ENCODE peak calls at places on chromosomes 11 and 22, in ten cellular contexts. One of them, this sample, is unnamed. For H3K36me3 and H3K4me1, the result is how much of the 10 kb centered on the place peaks cover.

GRCh38 chr11:32870676-32871075 is 21.9 kb upstream of the QSER1 start:
- DNase-seq in ovary: peak
- DNase-seq in cardiac muscle cell: peak
- DNase-seq in Peyer's patch: no peak
- DNase-seq in CD4-positive, CD25-positive, alpha-beta regulatory T cell: peak
- DNase-seq in GM12878: no peak
- DNase-seq in H1: peak
- DNase-seq in pancreas: no peak
- DNase-seq in mucosa of descending colon: no peak
- DNase-seq in Caco-2: peak
- DNase-seq in this sample: no peak

GRCh38 chr22:42078469-42079318 is 806 bp upstream of the SMDT1 start:
- DNase-seq in ovary: no peak
- DNase-seq in cardiac muscle cell: no peak
- DNase-seq in Peyer's patch: no peak
- DNase-seq in CD4-positive, CD25-positive, alpha-beta regulatory T cell: no peak
- DNase-seq in GM12878: no peak
- DNase-seq in H1: no peak
- DNase-seq in pancreas: no peak
- DNase-seq in mucosa of descending colon: no peak
- DNase-seq in Caco-2: no peak
- DNase-seq in this sample: no peak

GRCh38 chr11:29306527-29306926 is 710.3 kb downstream of the KCNA4 start:
- DNase-seq in ovary: no peak
- DNase-seq in cardiac muscle cell: no peak
- DNase-seq in Peyer's patch: no peak
- DNase-seq in CD4-positive, CD25-positive, alpha-beta regulatory T cell: no peak
- DNase-seq in GM12878: no peak
- DNase-seq in H1: no peak
- DNase-seq in pancreas: no peak
- DNase-seq in mucosa of descending colon: no peak
- DNase-seq in Caco-2: no peak
- DNase-seq in this sample: no peak

GRCh38 chr11:135075740-135076139 is 663.7 kb upstream of the B3GAT1 start:
- DNase-seq in ovary: peak
- DNase-seq in cardiac muscle cell: peak
- DNase-seq in Peyer's patch: peak
- DNase-seq in CD4-positive, CD25-positive, alpha-beta regulatory T cell: peak
- DNase-seq in GM12878: no peak
- DNase-seq in H1: peak
- DNase-seq in pancreas: no peak
- DNase-seq in mucosa of descending colon: peak
- DNase-seq in Caco-2: peak
- DNase-seq in this sample: no peak

GRCh38 chr11:70311616-70312015 is 41.1 kb downstream of the PPFIA1 start:
- DNase-seq in ovary: no peak
- DNase-seq in cardiac muscle cell: no peak
- DNase-seq in Peyer's patch: no peak
- DNase-seq in CD4-positive, CD25-positive, alpha-beta regulatory T cell: no peak
- DNase-seq in GM12878: no peak
- DNase-seq in H1: no peak
- DNase-seq in pancreas: no peak
- DNase-seq in mucosa of descending colon: no peak
- DNase-seq in Caco-2: no peak
- DNase-seq in this sample: no peak

GRCh38 chr11:61967924-61968757 is 707 bp upstream of the FTH1 start:
- DNase-seq in ovary: peak
- DNase-seq in cardiac muscle cell: peak
- DNase-seq in Peyer's patch: peak
- DNase-seq in CD4-positive, CD25-positive, alpha-beta regulatory T cell: peak
- DNase-seq in GM12878: peak
- DNase-seq in H1: no peak
- DNase-seq in pancreas: peak
- DNase-seq in mucosa of descending colon: peak
- DNase-seq in Caco-2: peak
- DNase-seq in this sample: no peak

GRCh38 chr11:95231881-95232605 is 1.0 kb upstream of the SESN3 start:
- DNase-seq in ovary: peak
- DNase-seq in cardiac muscle cell: peak
- DNase-seq in Peyer's patch: peak
- DNase-seq in CD4-positive, CD25-positive, alpha-beta regulatory T cell: peak
- DNase-seq in GM12878: no peak
- DNase-seq in H1: peak
- DNase-seq in pancreas: peak
- DNase-seq in mucosa of descending colon: peak
- DNase-seq in Caco-2: no peak
- DNase-seq in this sample: no peak

GRCh38 chr11:124799384-124800225 is 601 bp downstream of the MSANTD2 start:
- DNase-seq in ovary: peak
- DNase-seq in cardiac muscle cell: peak
- DNase-seq in Peyer's patch: peak
- DNase-seq in CD4-positive, CD25-positive, alpha-beta regulatory T cell: peak
- DNase-seq in GM12878: no peak
- DNase-seq in H1: peak
- DNase-seq in pancreas: peak
- DNase-seq in mucosa of descending colon: peak
- DNase-seq in Caco-2: peak
- DNase-seq in this sample: no peak

GRCh38 chr11:125272092-125272491 is 107.5 kb downstream of the PKNOX2 start:
- DNase-seq in ovary: no peak
- DNase-seq in cardiac muscle cell: no peak
- DNase-seq in Peyer's patch: no peak
- DNase-seq in CD4-positive, CD25-positive, alpha-beta regulatory T cell: no peak
- DNase-seq in GM12878: no peak
- DNase-seq in H1: no peak
- DNase-seq in pancreas: no peak
- DNase-seq in mucosa of descending colon: no peak
- DNase-seq in Caco-2: no peak
- DNase-seq in this sample: no peak

DNA sequence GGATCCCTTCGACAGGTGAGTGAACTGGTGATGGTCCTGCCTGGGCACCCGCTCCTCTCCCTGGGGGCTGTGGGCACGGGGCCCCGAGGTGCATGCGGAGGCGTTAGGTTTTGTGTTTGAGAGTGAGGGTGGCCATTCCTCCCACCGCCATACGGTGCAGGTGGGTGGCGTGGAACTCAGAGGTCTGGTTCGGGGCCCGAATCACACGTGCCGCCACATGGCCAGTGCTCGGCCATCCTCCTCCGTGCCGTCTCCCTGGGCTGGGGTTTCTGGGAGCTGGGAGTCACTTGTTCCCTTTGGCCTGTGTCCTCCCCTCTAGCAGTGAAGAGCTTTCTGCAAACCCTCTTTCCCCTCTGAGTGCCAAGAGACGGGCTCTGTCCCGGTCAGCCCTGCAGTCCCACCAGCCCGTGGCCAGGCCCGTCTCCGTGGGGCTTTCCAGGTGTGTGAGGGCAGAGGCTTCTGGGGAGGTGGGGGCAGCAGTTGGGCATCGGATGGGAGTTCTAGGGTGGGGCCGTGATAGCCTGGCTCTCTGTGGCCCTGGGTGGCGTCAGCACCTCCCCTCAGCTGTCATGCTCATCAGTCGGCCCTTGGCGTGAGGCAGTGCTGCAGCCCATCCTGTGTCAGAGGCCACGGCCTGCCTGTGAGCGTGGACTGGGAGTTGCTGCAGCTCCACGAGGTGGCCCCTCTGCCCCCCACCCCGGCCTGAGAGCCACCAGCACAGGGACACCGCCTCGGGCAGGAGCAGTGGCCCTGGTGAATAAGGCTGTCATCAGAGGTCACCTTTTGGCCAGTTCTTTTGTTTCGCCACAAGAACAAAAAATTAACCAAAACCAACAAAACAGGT is 10.2 kb downstream of the IRF7 start:
- DNase-seq in ovary: peak
- DNase-seq in cardiac muscle cell: no peak
- DNase-seq in Peyer's patch: no peak
- DNase-seq in CD4-positive, CD25-positive, alpha-beta regulatory T cell: no peak
- DNase-seq in GM12878: no peak
- DNase-seq in H1: no peak
- DNase-seq in pancreas: no peak
- DNase-seq in mucosa of descending colon: peak
- DNase-seq in Caco-2: no peak
- DNase-seq in this sample: no peak
- H3K36me3 ChIP-seq in ovary: under half
- H3K36me3 ChIP-seq in cardiac muscle cell: half or more
- H3K36me3 ChIP-seq in Peyer's patch: half or more
- H3K36me3 ChIP-seq in CD4-positive, CD25-positive, alpha-beta regulatory T cell: half or more
- H3K36me3 ChIP-seq in GM12878: under half
- H3K36me3 ChIP-seq in H1: half or more
- H3K36me3 ChIP-seq in pancreas: under half
- H3K36me3 ChIP-seq in mucosa of descending colon: under half
- H3K36me3 ChIP-seq in Caco-2: under half
- H3K36me3 ChIP-seq in this sample: half or more

DNA sequence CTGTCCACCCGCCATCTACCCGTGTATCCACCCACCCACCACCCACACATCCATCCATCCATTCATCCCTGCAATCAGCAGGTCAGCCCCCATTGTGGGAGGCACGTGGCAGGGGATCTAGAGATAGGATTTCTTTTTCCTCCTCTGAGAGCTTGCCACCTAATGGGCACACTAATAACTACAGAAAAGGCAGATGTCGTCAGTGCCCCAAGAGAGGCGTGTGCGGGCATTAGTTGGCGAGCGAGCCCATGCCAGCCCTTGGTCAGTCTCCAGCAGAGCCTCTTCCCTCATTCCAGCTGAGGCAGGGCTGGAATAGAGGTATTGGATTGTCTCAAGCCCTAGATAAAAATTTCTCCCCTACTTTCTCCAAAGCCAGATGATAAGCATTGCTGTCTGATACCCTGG is 9.7 kb downstream of the USP2 start:
- DNase-seq in ovary: no peak
- DNase-seq in cardiac muscle cell: no peak
- DNase-seq in Peyer's patch: peak
- DNase-seq in CD4-positive, CD25-positive, alpha-beta regulatory T cell: no peak
- DNase-seq in GM12878: no peak
- DNase-seq in H1: no peak
- DNase-seq in pancreas: peak
- DNase-seq in mucosa of descending colon: no peak
- DNase-seq in Caco-2: peak
- DNase-seq in this sample: no peak
- H3K4me1 ChIP-seq in ovary: under half
- H3K4me1 ChIP-seq in cardiac muscle cell: half or more
- H3K4me1 ChIP-seq in Peyer's patch: under half
- H3K4me1 ChIP-seq in CD4-positive, CD25-positive, alpha-beta regulatory T cell: under half
- H3K4me1 ChIP-seq in GM12878: under half
- H3K4me1 ChIP-seq in H1: under half
- H3K4me1 ChIP-seq in pancreas: under half
- H3K4me1 ChIP-seq in mucosa of descending colon: under half
- H3K4me1 ChIP-seq in Caco-2: under half
- H3K4me1 ChIP-seq in this sample: under half

GRCh38 chr11:119209186-119209585 is 3.0 kb downstream of the CBL start:
- DNase-seq in ovary: no peak
- DNase-seq in cardiac muscle cell: no peak
- DNase-seq in Peyer's patch: no peak
- DNase-seq in CD4-positive, CD25-positive, alpha-beta regulatory T cell: no peak
- DNase-seq in GM12878: no peak
- DNase-seq in H1: no peak
- DNase-seq in pancreas: no peak
- DNase-seq in mucosa of descending colon: no peak
- DNase-seq in Caco-2: no peak
- DNase-seq in this sample: no peak

GRCh38 chr11:119205574-119206511 is at the start of gene CBL:
- DNase-seq in ovary: peak
- DNase-seq in cardiac muscle cell: peak
- DNase-seq in Peyer's patch: peak
- DNase-seq in CD4-positive, CD25-positive, alpha-beta regulatory T cell: peak
- DNase-seq in GM12878: peak
- DNase-seq in H1: peak
- DNase-seq in pancreas: peak
- DNase-seq in mucosa of descending colon: peak
- DNase-seq in Caco-2: peak
- DNase-seq in this sample: peak

GRCh38 chr11:119206512-119207299 is 567 bp downstream of the CBL start:
- DNase-seq in ovary: peak
- DNase-seq in cardiac muscle cell: peak
- DNase-seq in Peyer's patch: no peak
- DNase-seq in CD4-positive, CD25-positive, alpha-beta regulatory T cell: peak
- DNase-seq in GM12878: no peak
- DNase-seq in H1: peak
- DNase-seq in pancreas: peak
- DNase-seq in mucosa of descending colon: peak
- DNase-seq in Caco-2: peak
- DNase-seq in this sample: no peak

GRCh38 chr11:119207300-119207570 is 1.1 kb downstream of the CBL start:
- DNase-seq in ovary: no peak
- DNase-seq in cardiac muscle cell: no peak
- DNase-seq in Peyer's patch: no peak
- DNase-seq in CD4-positive, CD25-positive, alpha-beta regulatory T cell: peak
- DNase-seq in GM12878: no peak
- DNase-seq in H1: no peak
- DNase-seq in pancreas: no peak
- DNase-seq in mucosa of descending colon: no peak
- DNase-seq in Caco-2: no peak
- DNase-seq in this sample: no peak

GRCh38 chr11:119207607-119208006 is 1.5 kb downstream of the CBL start:
- DNase-seq in ovary: no peak
- DNase-seq in cardiac muscle cell: no peak
- DNase-seq in Peyer's patch: no peak
- DNase-seq in CD4-positive, CD25-positive, alpha-beta regulatory T cell: no peak
- DNase-seq in GM12878: no peak
- DNase-seq in H1: no peak
- DNase-seq in pancreas: no peak
- DNase-seq in mucosa of descending colon: no peak
- DNase-seq in Caco-2: no peak
- DNase-seq in this sample: no peak
- H3K4me3 ChIP-seq in ovary: no peak
- H3K4me3 ChIP-seq in cardiac muscle cell: peak
- H3K4me3 ChIP-seq in Peyer's patch: peak
- H3K4me3 ChIP-seq in CD4-positive, CD25-positive, alpha-beta regulatory T cell: peak
- H3K4me3 ChIP-seq in GM12878: peak
- H3K4me3 ChIP-seq in H1: peak
- H3K4me3 ChIP-seq in pancreas: no peak
- H3K4me3 ChIP-seq in mucosa of descending colon: no peak
- H3K4me3 ChIP-seq in Caco-2: peak
- H3K4me3 ChIP-seq in this sample: no peak

DNA sequence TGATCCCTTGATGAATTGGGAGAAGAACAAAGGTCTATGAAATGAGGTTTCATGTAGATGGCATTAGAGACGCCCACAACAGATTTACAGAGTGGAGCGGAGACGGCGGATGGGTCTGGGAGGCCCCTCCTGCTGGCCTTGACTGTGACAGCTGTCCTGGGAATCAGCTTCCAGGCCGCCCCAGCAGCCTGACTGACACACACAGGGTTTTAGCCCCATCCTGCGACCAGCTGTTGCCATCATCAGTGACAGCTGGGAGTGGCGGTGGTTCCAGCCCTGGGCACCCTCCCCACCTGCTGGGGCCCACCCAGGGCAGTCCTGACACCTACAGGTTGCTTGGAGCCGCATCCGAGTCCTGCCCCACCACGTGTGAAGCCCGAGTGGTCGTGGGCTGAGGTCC is 64.0 kb upstream of the PPP6R3 start:
- DNase-seq in ovary: no peak
- DNase-seq in cardiac muscle cell: no peak
- DNase-seq in Peyer's patch: no peak
- DNase-seq in CD4-positive, CD25-positive, alpha-beta regulatory T cell: no peak
- DNase-seq in GM12878: no peak
- DNase-seq in H1: no peak
- DNase-seq in pancreas: peak
- DNase-seq in mucosa of descending colon: no peak
- DNase-seq in Caco-2: no peak
- DNase-seq in this sample: no peak
- H3K36me3 ChIP-seq in ovary: under half
- H3K36me3 ChIP-seq in cardiac muscle cell: under half
- H3K36me3 ChIP-seq in Peyer's patch: under half
- H3K36me3 ChIP-seq in CD4-positive, CD25-positive, alpha-beta regulatory T cell: under half
- H3K36me3 ChIP-seq in GM12878: under half
- H3K36me3 ChIP-seq in H1: under half
- H3K36me3 ChIP-seq in pancreas: under half
- H3K36me3 ChIP-seq in mucosa of descending colon: under half
- H3K36me3 ChIP-seq in Caco-2: under half
- H3K36me3 ChIP-seq in this sample: under half

GRCh38 chr11:108223449-108224149 is 732 bp downstream of the ATM start:
- DNase-seq in ovary: no peak
- DNase-seq in cardiac muscle cell: no peak
- DNase-seq in Peyer's patch: no peak
- DNase-seq in CD4-positive, CD25-positive, alpha-beta regulatory T cell: peak
- DNase-seq in GM12878: no peak
- DNase-seq in H1: no peak
- DNase-seq in pancreas: no peak
- DNase-seq in mucosa of descending colon: no peak
- DNase-seq in Caco-2: peak
- DNase-seq in this sample: no peak
- H3K4me1 ChIP-seq in ovary: under half
- H3K4me1 ChIP-seq in cardiac muscle cell: under half
- H3K4me1 ChIP-seq in Peyer's patch: under half
- H3K4me1 ChIP-seq in CD4-positive, CD25-positive, alpha-beta regulatory T cell: half or more
- H3K4me1 ChIP-seq in GM12878: under half
- H3K4me1 ChIP-seq in H1: under half
- H3K4me1 ChIP-seq in pancreas: under half
- H3K4me1 ChIP-seq in mucosa of descending colon: under half
- H3K4me1 ChIP-seq in Caco-2: under half
- H3K4me1 ChIP-seq in this sample: under half